ENCODE peak calls at places on chromosomes 5 and 9, in four cellular contexts. V is effector CD8-positive, alpha-beta T cell; T is stimulated activated CD4-positive, alpha-beta T cell treated with anti-CD3 and anti-CD28 coated beads, Interleukin-1b, Interleukin-23, amount 100 ng/mL, for 4 hours; Y is osteoblast. C is an unnamed sample.

GRCh38 chr9:106954562-106954961 is 91.6 kb downstream of the ZNF462 start:
- DNase-seq in Y (no peak), T (no peak), V (no peak), C (no peak)

GRCh38 chr9:89477811-89478583 is 19.9 kb downstream of the SEMA4D start:
- DNase-seq in V (peak), Y (no peak), T (no peak), C (no peak)

GRCh38 chr9:127574089-127574921 is 37.8 kb upstream of the STXBP1 start:
- DNase-seq in T (no peak), V (no peak), Y (peak), C (peak)

GRCh38 chr5:55308254-55308836 is 556 bp downstream of the MTREX start:
- DNase-seq in V (no peak), Y (peak), T (no peak), C (no peak)

GRCh38 chr5:157718529-157718928 is 12.7 kb upstream of the THG1L start:
- DNase-seq in V (no peak), Y (peak), T (no peak), C (peak)

GRCh38 chr9:10265102-10265708 is 347.6 kb downstream of the PTPRD start:
- DNase-seq in V (no peak), T (no peak), Y (no peak), C (no peak)

GRCh38 chr5:5983261-5983660 is 395.1 kb downstream of the MED10 start:
- DNase-seq in Y (no peak), T (no peak), V (no peak), C (no peak)

GRCh38 chr5:9766581-9766980 is 136.4 kb upstream of the TAS2R1 start:
- DNase-seq in T (no peak), V (no peak), Y (no peak), C (no peak)

GRCh38 chr5:169637856-169638190 is 748 bp downstream of the DOCK2 start:
- DNase-seq in Y (no peak), T (peak), V (peak), C (no peak)

GRCh38 chr9:71752928-71753327 is 15.4 kb downstream of the CEMIP2 start:
- DNase-seq in V (no peak), Y (no peak), T (no peak), C (no peak)

GRCh38 chr9:129669946-129670345 is 4.5 kb downstream of the PRRX2 start:
- DNase-seq in T (no peak), Y (peak), V (no peak), C (no peak)

GRCh38 chr5:91535508-91535907 is 152.4 kb upstream of the ARRDC3 start:
- DNase-seq in Y (no peak), T (no peak), V (no peak), C (no peak)

GRCh38 chr5:81590498-81591384 is 160.2 kb downstream of the SSBP2 start:
- DNase-seq in V (no peak), T (no peak), Y (peak), C (no peak)

GRCh38 chr5:170105643-170106611 is at the start of gene FOXI1:
- DNase-seq in V (no peak), Y (no peak), T (no peak), C (no peak)

GRCh38 chr9:108865037-108865436 is 3.0 kb downstream of the ACTL7A start:
- DNase-seq in V (no peak), Y (no peak), T (no peak), C (no peak)

GRCh38 chr9:76835571-76836283 is 70.2 kb downstream of the PRUNE2 start:
- DNase-seq in T (no peak), V (no peak), Y (peak), C (no peak)